ENCODE peak calls at places on chromosomes 4 and X, in four cellular contexts. Q is mesendoderm, M is skeletal muscle cell, C is astrocyte. A is an unnamed sample.

GRCh38 chrX:34379891-34380290 is 247.8 kb upstream of the FAM47A start:
- DNase-seq in Q (no peak), C (no peak), M (no peak), A (peak)

GRCh38 chr4:12595986-12596385 is 888.2 kb downstream of the RAB28 start:
- DNase-seq in M (no peak), Q (peak), C (no peak), A (no peak)

GRCh38 chr4:144355809-144356757 is 215.6 kb upstream of the GYPA start:
- DNase-seq in C (peak), M (peak), Q (peak), A (peak)

GRCh38 chr4:28310926-28311325 is 1450.3 kb downstream of the STIM2 start:
- DNase-seq in C (no peak), M (no peak), Q (no peak), A (no peak)

GRCh38 chrX:132592880-132593279 is 104.0 kb upstream of the MBNL3 start:
- DNase-seq in Q (peak), M (no peak), C (no peak), A (peak)

GRCh38 chr4:40672528-40673522 is 43.2 kb upstream of the RBM47 start:
- DNase-seq in M (peak), C (peak), Q (peak), A (peak)

GRCh38 chr4:81921757-81922159 is 450.1 kb upstream of the RASGEF1B start:
- DNase-seq in M (no peak), C (no peak), Q (peak), A (no peak)

GRCh38 chr4:104494822-104495559 is at the start of gene CXXC4:
- DNase-seq in Q (peak), M (peak), C (peak), A (peak)

GRCh38 chr4:26362745-26363439 is 42.1 kb downstream of the RBPJ start:
- DNase-seq in Q (no peak), C (peak), M (no peak), A (peak)

GRCh38 chrX:44953734-44954502 is 80.9 kb downstream of the KDM6A start:
- DNase-seq in M (no peak), C (no peak), Q (no peak), A (no peak)

GRCh38 chrX:39752820-39753219 is 344.9 kb downstream of the BCOR start:
- DNase-seq in Q (no peak), C (no peak), M (no peak), A (peak)

GRCh38 chrX:3550160-3550765 is 163.2 kb downstream of the PRKX start:
- DNase-seq in Q (peak), C (no peak), M (no peak), A (peak)

GRCh38 chr4:165560941-165561340 is 182.1 kb downstream of the CPE start:
- DNase-seq in C (peak), M (peak), Q (no peak), A (peak)

GRCh38 chrX:103688949-103689348 is 2.5 kb upstream of the MORF4L2 start:
- DNase-seq in M (no peak), Q (peak), C (peak), A (peak)

GRCh38 chr4:135966936-135967335 is 1565.4 kb downstream of the PCDH18 start:
- DNase-seq in Q (no peak), C (no peak), M (no peak), A (no peak)

GRCh38 chrX:10356979-10357378 is 200.2 kb downstream of the CLCN4 start:
- DNase-seq in M (no peak), C (peak), Q (no peak), A (peak)

GRCh38 chr4:131644619-131645018 is 1504.5 kb upstream of the PCDH10 start:
- DNase-seq in C (no peak), M (peak), Q (peak), A (peak)

GRCh38 chrX:41373989-41374606 is 40.1 kb downstream of the DDX3X start:
- DNase-seq in Q (no peak), C (no peak), M (no peak), A (no peak)

GRCh38 chr4:38069271-38069760 is 109.1 kb downstream of the PTTG2 start:
- DNase-seq in C (peak), M (no peak), Q (peak), A (peak)

DNA sequence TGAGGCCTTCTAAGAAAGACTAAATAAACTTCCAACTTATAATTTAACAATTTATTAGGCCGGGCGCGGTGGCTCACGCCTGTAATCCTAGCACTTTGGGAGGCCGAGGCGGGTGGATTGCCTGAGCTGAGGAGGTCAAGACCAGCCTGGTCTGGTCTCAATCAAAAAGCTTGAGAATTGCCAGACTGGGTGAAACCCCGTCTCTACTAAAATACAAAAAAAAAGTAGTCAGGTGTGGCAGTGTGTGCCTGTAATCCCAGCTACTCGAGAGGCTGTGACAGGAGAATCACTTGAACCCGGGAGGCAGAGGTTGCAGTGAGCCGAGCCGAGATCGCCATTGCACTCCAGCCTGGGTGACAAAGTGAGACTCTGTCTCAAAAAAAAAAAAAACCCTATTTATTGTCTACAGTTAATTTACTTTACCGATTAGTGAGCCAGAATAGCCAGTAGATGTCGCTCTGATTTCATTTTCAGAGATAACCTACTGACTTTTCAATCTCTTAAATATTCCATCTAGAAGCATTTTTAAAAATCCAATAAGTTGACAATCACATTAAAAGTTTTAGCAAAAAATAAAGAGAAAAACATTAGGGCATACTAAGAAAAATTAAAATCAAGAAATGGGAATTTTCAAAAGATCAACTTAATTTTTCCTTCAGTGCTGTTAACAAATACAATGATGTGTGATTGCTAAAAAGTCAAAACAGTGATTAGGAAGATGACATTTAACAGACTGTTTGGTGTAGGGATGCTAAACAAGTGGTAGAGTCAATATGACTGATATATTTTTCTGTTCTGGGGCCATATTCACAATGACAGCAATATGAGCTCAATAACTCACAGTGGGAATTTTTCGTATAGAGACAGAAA is 4.3 kb upstream of the SHROOM3 start:
- DNase-seq in Q (peak), C (peak), M (no peak), A (peak)
- H3K4me3 ChIP-seq in Q (no peak), C (no peak), M (no peak), A (no peak)

GRCh38 chr4:20383283-20383682 is 131.6 kb downstream of the SLIT2 start:
- DNase-seq in M (no peak), C (no peak), Q (no peak), A (no peak)

GRCh38 chr4:20384456-20384855 is 132.8 kb downstream of the SLIT2 start:
- DNase-seq in M (no peak), Q (no peak), C (no peak), A (no peak)

GRCh38 chr4:20386906-20387305 is 135.2 kb downstream of the SLIT2 start:
- DNase-seq in C (no peak), M (no peak), Q (no peak), A (no peak)

GRCh38 chr4:20383969-20384368 is 132.3 kb downstream of the SLIT2 start:
- DNase-seq in C (no peak), Q (no peak), M (no peak), A (no peak)

GRCh38 chr4:20386001-20386740 is 134.5 kb downstream of the SLIT2 start:
- DNase-seq in Q (no peak), M (no peak), C (no peak), A (no peak)
- H3K4me3 ChIP-seq in Q (no peak), M (no peak), C (no peak), A (no peak)

DNA sequence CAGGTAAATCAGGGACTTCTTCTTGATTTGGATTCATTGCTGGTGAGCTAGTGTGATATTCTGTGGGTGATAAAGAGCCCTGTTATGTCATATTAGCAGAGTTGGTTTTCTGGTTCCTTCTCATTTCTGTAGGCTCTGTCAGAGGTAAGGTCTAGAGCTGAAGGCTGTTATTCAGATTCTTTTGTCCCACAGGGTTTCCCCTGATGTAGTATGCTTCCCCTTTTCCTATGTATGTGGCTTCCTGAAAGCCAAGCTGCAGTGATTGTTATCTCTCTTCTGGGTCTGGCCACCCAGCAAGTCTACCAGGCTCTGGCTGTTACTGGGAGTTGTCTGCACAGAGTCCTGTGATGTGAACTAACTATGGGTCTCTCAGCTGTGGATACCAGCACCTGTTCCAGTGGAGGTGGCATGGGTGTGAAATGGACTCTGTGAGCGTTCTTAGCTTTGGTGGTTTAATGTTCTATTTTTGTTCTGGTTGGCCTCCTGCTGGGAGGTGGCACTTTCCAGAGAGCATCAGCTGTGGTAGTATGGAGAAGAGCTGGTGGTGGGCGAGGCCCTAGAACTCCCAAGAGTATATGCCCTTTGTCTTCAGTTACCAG is 373.7 kb downstream of the AR start:
- DNase-seq in M (no peak), C (no peak), Q (no peak), A (no peak)
- H3K4me3 ChIP-seq in M (no peak), C (no peak), Q (no peak), A (no peak)

GRCh38 chrX:154412468-154412867 is 1.1 kb downstream of the TAFAZZIN start:
- DNase-seq in M (no peak), Q (no peak), C (no peak), A (no peak)
- H3K4me3 ChIP-seq in M (peak), Q (no peak), C (peak), A (peak)

DNA sequence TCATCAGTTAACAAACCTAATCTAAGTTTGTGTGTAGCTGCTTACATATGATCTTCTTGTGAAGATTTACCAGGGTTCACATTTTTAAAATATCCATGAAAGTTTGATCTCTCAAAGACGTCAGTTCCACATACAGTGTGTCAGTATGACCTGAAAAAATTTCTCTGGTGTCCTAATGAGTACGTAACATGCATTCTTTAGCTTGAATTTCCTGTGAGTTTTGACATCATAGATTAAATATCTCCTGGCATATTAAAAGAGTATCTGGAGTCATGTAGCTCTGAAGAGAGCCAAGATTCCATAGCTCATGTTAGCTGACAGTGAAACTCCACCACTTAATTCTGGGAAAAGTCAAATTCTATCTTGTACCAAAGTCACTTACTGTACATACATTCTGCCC is 43.9 kb upstream of the PDLIM5 start:
- DNase-seq in M (no peak), Q (no peak), C (peak), A (peak)
- H3K4me3 ChIP-seq in M (no peak), Q (no peak), C (no peak), A (no peak)

GRCh38 chrX:102535958-102536357 is 19.4 kb upstream of the TMSB15A start:
- DNase-seq in Q (no peak), M (no peak), C (no peak), A (no peak)
- H3K4me3 ChIP-seq in Q (no peak), M (no peak), C (no peak), A (no peak)

DNA sequence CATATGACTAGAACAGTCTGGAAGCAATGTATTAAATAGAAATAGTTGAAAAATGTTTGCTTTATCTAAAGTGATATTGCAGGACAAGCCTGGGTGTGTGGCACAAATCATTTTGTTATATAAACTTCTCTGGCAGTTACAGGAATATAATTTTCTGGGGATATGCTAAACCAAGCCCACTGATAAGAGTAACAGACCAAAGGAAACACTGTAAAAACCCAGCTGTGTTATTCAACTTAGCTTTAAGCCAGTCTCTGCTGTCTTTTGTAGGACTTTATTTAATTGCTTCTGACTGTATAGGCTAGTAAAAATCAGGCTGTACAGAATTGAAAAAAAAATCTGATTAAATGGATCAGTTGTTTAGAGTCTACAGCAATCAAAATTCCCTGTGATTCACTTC is 156.2 kb downstream of the NR3C2 start:
- DNase-seq in C (no peak), M (no peak), Q (no peak), A (no peak)
- H3K4me3 ChIP-seq in C (no peak), M (no peak), Q (no peak), A (no peak)

GRCh38 chrX:154751669-154752271 is 893 bp upstream of the GAB3 start:
- DNase-seq in C (no peak), M (no peak), Q (no peak), A (no peak)
- H3K4me3 ChIP-seq in C (no peak), M (no peak), Q (no peak), A (no peak)